ENCODE peak calls at places on chromosomes 5 and 9, in six cellular contexts. One of them, this sample, is unnamed.

GRCh38 chr9:133268335-133269056 is 6.5 kb downstream of the ABO start:
- DNase-seq in hepatocyte: no peak
- DNase-seq in PC-3: no peak
- DNase-seq in neural progenitor cell: no peak
- DNase-seq in IMR-90: no peak
- DNase-seq in HepG2: no peak
- DNase-seq in this sample: peak

GRCh38 chr5:178113141-178113787 is at the start of gene N4BP3:
- DNase-seq in hepatocyte: peak
- DNase-seq in PC-3: peak
- DNase-seq in neural progenitor cell: peak
- DNase-seq in IMR-90: peak
- DNase-seq in HepG2: no peak
- DNase-seq in this sample: peak

GRCh38 chr5:65172486-65173129 is 309.1 kb downstream of the ADAMTS6 start:
- DNase-seq in hepatocyte: no peak
- DNase-seq in PC-3: no peak
- DNase-seq in neural progenitor cell: no peak
- DNase-seq in IMR-90: peak
- DNase-seq in HepG2: no peak
- DNase-seq in this sample: peak

GRCh38 chr9:135584371-135584770 is 22.8 kb downstream of the PAEP start:
- DNase-seq in hepatocyte: peak
- DNase-seq in PC-3: no peak
- DNase-seq in neural progenitor cell: no peak
- DNase-seq in IMR-90: no peak
- DNase-seq in HepG2: no peak
- DNase-seq in this sample: peak

GRCh38 chr5:178131446-178131996 is 707 bp downstream of the RMND5B start:
- DNase-seq in hepatocyte: no peak
- DNase-seq in PC-3: no peak
- DNase-seq in neural progenitor cell: no peak
- DNase-seq in IMR-90: no peak
- DNase-seq in HepG2: no peak
- DNase-seq in this sample: peak

GRCh38 chr9:106697390-106697789 is 165.6 kb upstream of the ZNF462 start:
- DNase-seq in hepatocyte: no peak
- DNase-seq in PC-3: no peak
- DNase-seq in neural progenitor cell: no peak
- DNase-seq in IMR-90: no peak
- DNase-seq in HepG2: no peak
- DNase-seq in this sample: no peak

GRCh38 chr9:86126998-86127972 is 27.9 kb upstream of the GOLM1 start:
- DNase-seq in hepatocyte: peak
- DNase-seq in PC-3: peak
- DNase-seq in neural progenitor cell: peak
- DNase-seq in IMR-90: peak
- DNase-seq in HepG2: peak
- DNase-seq in this sample: peak

GRCh38 chr5:172496671-172497371 is 42.5 kb upstream of the SH3PXD2B start:
- DNase-seq in hepatocyte: no peak
- DNase-seq in PC-3: no peak
- DNase-seq in neural progenitor cell: no peak
- DNase-seq in IMR-90: no peak
- DNase-seq in HepG2: no peak
- DNase-seq in this sample: peak

GRCh38 chr5:109231331-109231730 is 178.4 kb downstream of the PJA2 start:
- DNase-seq in hepatocyte: no peak
- DNase-seq in PC-3: no peak
- DNase-seq in neural progenitor cell: no peak
- DNase-seq in IMR-90: no peak
- DNase-seq in HepG2: no peak
- DNase-seq in this sample: no peak

GRCh38 chr5:147857302-147858129 is 21.0 kb upstream of the SCGB3A2 start:
- DNase-seq in hepatocyte: peak
- DNase-seq in PC-3: peak
- DNase-seq in neural progenitor cell: peak
- DNase-seq in IMR-90: peak
- DNase-seq in HepG2: peak
- DNase-seq in this sample: no peak

GRCh38 chr5:52624291-52624690 is 163.4 kb upstream of the ITGA1 start:
- DNase-seq in hepatocyte: no peak
- DNase-seq in PC-3: no peak
- DNase-seq in neural progenitor cell: no peak
- DNase-seq in IMR-90: no peak
- DNase-seq in HepG2: no peak
- DNase-seq in this sample: no peak

DNA sequence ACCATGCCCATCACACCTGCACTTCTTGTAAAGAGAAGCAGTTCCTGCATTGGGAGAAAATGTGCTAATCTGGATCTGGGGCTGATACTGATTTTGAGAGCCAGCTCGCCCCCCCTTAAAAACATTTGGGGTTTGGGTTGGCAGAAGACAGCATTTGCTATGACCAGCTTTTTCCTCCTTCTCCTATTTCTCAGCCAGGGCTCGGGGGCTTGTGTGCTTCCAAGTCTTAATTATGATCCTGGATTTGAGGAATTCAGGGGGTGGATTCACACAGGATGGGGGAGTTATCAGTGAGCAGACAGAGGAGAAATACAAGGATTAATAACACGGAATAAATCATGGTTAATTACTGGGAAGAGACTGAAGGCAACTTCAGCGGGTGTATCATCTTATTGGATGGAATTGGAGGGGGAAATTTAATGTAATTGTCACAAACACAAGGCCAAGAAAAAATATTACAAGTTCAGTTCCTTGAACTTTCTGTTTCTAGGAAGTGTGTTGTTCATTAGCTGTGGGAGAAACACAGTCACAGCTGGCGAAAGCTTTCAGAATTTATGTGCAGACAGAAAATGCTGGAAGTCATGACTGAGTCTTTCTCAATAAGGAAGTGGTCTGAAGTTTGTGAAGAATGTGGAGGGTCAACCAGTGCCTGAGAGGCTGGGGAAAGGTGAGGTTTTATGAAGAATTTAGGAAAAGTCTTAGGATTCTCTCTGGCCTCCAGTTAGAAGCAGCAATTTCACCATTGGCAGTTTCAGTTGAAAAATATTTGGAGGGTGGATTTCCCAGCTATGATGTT is 15.2 kb downstream of the C9orf152 start:
- DNase-seq in hepatocyte: peak
- DNase-seq in PC-3: no peak
- DNase-seq in neural progenitor cell: no peak
- DNase-seq in IMR-90: peak
- DNase-seq in HepG2: no peak
- DNase-seq in this sample: no peak
- H2AFZ ChIP-seq in hepatocyte: no peak
- H2AFZ ChIP-seq in PC-3: no peak
- H2AFZ ChIP-seq in neural progenitor cell: no peak
- H2AFZ ChIP-seq in IMR-90: no peak
- H2AFZ ChIP-seq in HepG2: peak
- H2AFZ ChIP-seq in this sample: peak

GRCh38 chr9:124263800-124264426 is 6.2 kb downstream of the NEK6 start:
- DNase-seq in hepatocyte: peak
- DNase-seq in PC-3: no peak
- DNase-seq in neural progenitor cell: no peak
- DNase-seq in IMR-90: no peak
- DNase-seq in HepG2: peak
- DNase-seq in this sample: peak
- H3K4me3 ChIP-seq in hepatocyte: no peak
- H3K4me3 ChIP-seq in PC-3: no peak
- H3K4me3 ChIP-seq in neural progenitor cell: no peak
- H3K4me3 ChIP-seq in IMR-90: no peak
- H3K4me3 ChIP-seq in HepG2: no peak
- H3K4me3 ChIP-seq in this sample: peak

GRCh38 chr9:112810696-112811490 is 60.3 kb downstream of the SNX30 start:
- DNase-seq in hepatocyte: no peak
- DNase-seq in PC-3: no peak
- DNase-seq in neural progenitor cell: peak
- DNase-seq in IMR-90: no peak
- DNase-seq in HepG2: no peak
- DNase-seq in this sample: no peak

GRCh38 chr9:112811518-112811917 is 61.0 kb downstream of the SNX30 start:
- DNase-seq in hepatocyte: no peak
- DNase-seq in PC-3: no peak
- DNase-seq in neural progenitor cell: no peak
- DNase-seq in IMR-90: no peak
- DNase-seq in HepG2: no peak
- DNase-seq in this sample: no peak

DNA sequence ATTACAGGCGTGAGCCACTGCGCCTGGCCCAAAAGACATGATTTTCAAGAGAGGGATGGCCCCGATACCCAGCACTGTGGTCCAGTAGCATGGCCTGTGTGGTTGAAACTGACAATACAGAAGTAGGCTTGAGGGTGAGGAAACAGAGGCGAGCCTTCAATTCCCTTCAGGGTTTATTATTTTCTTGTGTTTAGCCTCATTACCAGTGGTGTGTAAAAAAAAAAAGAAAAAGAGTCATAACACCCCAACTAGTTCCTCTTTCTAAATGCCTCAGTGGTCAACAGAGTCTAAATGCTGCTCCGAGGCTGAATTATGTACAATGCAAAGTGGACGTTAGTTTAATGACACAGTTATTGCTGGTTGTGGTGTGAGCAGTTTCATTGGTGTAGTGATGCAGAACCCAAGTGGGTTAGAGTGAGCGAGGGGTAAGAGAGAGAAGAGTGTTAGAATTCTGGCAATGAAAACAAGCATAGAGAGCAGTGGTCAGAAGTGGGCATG is 58.8 kb downstream of the SNX30 start:
- DNase-seq in hepatocyte: no peak
- DNase-seq in PC-3: no peak
- DNase-seq in neural progenitor cell: no peak
- DNase-seq in IMR-90: no peak
- DNase-seq in HepG2: no peak
- DNase-seq in this sample: no peak
- H2AFZ ChIP-seq in hepatocyte: no peak
- H2AFZ ChIP-seq in PC-3: no peak
- H2AFZ ChIP-seq in neural progenitor cell: no peak
- H2AFZ ChIP-seq in IMR-90: no peak
- H2AFZ ChIP-seq in HepG2: no peak
- H2AFZ ChIP-seq in this sample: no peak

DNA sequence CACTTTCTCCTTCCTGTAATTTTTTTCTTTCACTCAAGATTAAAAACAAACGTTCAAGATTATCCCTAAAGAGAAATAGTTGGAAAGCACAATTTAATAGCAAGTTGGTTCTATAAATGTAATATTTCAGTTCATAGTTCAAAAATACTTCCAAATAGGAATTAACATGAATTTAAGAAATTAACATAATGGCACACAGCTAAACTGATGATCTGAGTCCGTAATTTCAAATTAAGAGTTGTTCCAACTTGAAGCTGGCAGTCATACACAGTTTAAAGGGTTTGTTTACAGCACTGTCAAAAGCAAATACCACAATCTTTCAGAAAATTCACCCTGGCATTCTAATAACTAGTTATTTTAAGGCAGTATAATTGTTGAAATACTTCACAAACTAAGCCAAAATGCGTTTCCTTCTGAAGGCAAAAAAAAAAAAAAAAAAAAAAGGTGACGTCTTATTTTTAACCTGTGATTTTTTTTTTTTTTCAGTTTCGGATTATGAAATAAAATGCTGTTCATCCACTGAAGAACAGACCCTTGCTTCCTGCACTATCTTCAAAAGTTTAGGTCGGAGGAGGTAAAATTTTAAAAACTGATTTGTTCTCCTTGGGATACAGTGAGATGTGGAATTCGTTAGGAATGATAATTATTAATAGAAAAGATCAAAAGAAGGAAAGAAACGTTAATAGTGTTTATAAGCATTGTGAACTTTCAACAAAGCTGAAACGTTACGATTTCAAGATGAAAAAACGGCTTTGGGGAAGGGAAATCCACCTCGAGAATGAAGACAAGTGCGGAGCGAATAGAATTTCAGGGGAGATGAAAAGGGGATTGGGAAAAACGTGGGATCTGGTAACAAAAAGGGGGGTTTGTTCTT is 898 bp downstream of the IL6ST start:
- DNase-seq in hepatocyte: no peak
- DNase-seq in PC-3: peak
- DNase-seq in neural progenitor cell: no peak
- DNase-seq in IMR-90: no peak
- DNase-seq in HepG2: no peak
- DNase-seq in this sample: no peak
- H3K4me3 ChIP-seq in hepatocyte: peak
- H3K4me3 ChIP-seq in PC-3: peak
- H3K4me3 ChIP-seq in neural progenitor cell: peak
- H3K4me3 ChIP-seq in IMR-90: peak
- H3K4me3 ChIP-seq in HepG2: peak
- H3K4me3 ChIP-seq in this sample: peak

This sample was measured in osteoblast.